ENCODE peak calls at places on chromosomes 2 and 18, in eight cellular contexts. B is upper lobe of right lung, E is Karpas-422, D is pancreas, M is neural progenitor cell, X is foreskin keratinocyte, F is A549, H is SK-N-SH. K is an unnamed sample.

GRCh38 chr18:4017479-4017878 is 437.6 kb downstream of the DLGAP1 start:
- DNase-seq in B (no peak), E (peak; percentile 67), D (no peak), M (peak; percentile 52), X (no peak), F (peak; percentile 54), H (no peak), K (no peak)

GRCh38 chr2:118847447-118848172 is at the start of gene EN1:
- DNase-seq in B (no peak), E (no peak), D (no peak), M (peak; percentile 82), X (no peak), F (peak; percentile 56), H (peak; percentile 61), K (no peak)

GRCh38 chr2:1663621-1664020 is 80.7 kb downstream of the PXDN start:
- DNase-seq in B (no peak), E (no peak), D (no peak), M (no peak), X (no peak), F (no peak), H (no peak), K (no peak)

GRCh38 chr2:150591901-150592300 is 104.4 kb upstream of the RND3 start:
- DNase-seq in B (no peak), E (no peak), D (no peak), M (no peak), X (no peak), F (no peak), H (no peak), K (no peak)

GRCh38 chr2:172614932-172615331 is 59.0 kb downstream of the PDK1 start:
- DNase-seq in B (no peak), E (no peak), D (no peak), M (no peak), X (no peak), F (no peak), H (no peak), K (peak; percentile 70)

GRCh38 chr2:9069496-9069991 is 66.1 kb upstream of the MBOAT2 start:
- DNase-seq in B (no peak), E (no peak), D (no peak), M (no peak), X (no peak), F (no peak), H (no peak), K (no peak)

GRCh38 chr2:236862961-236863728 is 222.5 kb upstream of the COPS8 start:
- DNase-seq in B (no peak), E (peak; percentile 95), D (no peak), M (no peak), X (peak; percentile 77), F (no peak), H (no peak), K (no peak)

GRCh38 chr2:150480241-150480640 is 7.2 kb downstream of the RND3 start:
- DNase-seq in B (no peak), E (no peak), D (no peak), M (no peak), X (peak; percentile 73), F (no peak), H (no peak), K (no peak)

GRCh38 chr2:31054817-31055216 is 83.4 kb downstream of the GALNT14 start:
- DNase-seq in B (no peak), E (no peak), D (no peak), M (no peak), X (no peak), F (no peak), H (no peak), K (no peak)

GRCh38 chr2:146982393-146982846 is 862.4 kb upstream of the ACVR2A start:
- DNase-seq in B (no peak), E (no peak), D (no peak), M (no peak), X (peak; percentile 81), F (no peak), H (no peak), K (peak; percentile 46)
- H3K27ac ChIP-seq in B (no peak overlapping the region), E (no peak overlapping the region), D (no peak overlapping the region), M (no peak overlapping the region), X (no peak overlapping the region), F (no peak overlapping the region), H (peak overlapping the region; percentile 37), K (no peak overlapping the region)

GRCh38 chr18:22546905-22547304 is 129.2 kb upstream of the CTAGE1 start:
- DNase-seq in B (no peak), E (no peak), D (no peak), M (no peak), X (no peak), F (no peak), H (no peak), K (no peak)
- H3K27ac ChIP-seq in B (no peak overlapping the region), E (no peak overlapping the region), D (no peak overlapping the region), M (no peak overlapping the region), X (no peak overlapping the region), F (no peak overlapping the region), H (no peak overlapping the region), K (no peak overlapping the region)

GRCh38 chr18:47881042-47881441 is 49.4 kb downstream of the SMAD2 start:
- DNase-seq in B (no peak), E (no peak), D (no peak), M (no peak), X (no peak), F (no peak), H (no peak), K (no peak)
- H3K27ac ChIP-seq in B (no peak overlapping the region), E (no peak overlapping the region), D (no peak overlapping the region), M (no peak overlapping the region), X (peak overlapping the region; percentile 25), F (peak overlapping the region; percentile 40), H (no peak overlapping the region), K (no peak overlapping the region)

GRCh38 chr18:62586781-62587487 is 64.1 kb downstream of the ZCCHC2 start:
- DNase-seq in B (no peak), E (no peak), D (no peak), M (no peak), X (no peak), F (no peak), H (no peak), K (no peak)
- H3K27ac ChIP-seq in B (no peak overlapping the region), E (no peak overlapping the region), D (no peak overlapping the region), M (no peak overlapping the region), X (no peak overlapping the region), F (no peak overlapping the region), H (no peak overlapping the region), K (no peak overlapping the region)